ENCODE peak calls at places on chromosome X, in seven cellular contexts. J is lung; M is iris pigment epithelial cell; B is stimulated activated CD4-positive, alpha-beta T cell treated with anti-CD3 and anti-CD28 coated beads, Interleukin-2, amount 100 ng/mL, for 4 hours; X is naive thymus-derived CD8-positive, alpha-beta T cell; R is NCI-H2171 treated with DMSO at 0.1 percent for 48 hours; W is hepatic stellate cell. H is an unnamed sample.

GRCh38 chrX:16464369-16464768 is 185.6 kb upstream of the S100G start:
- DNase-seq in J (no peak), M (no peak), B (no peak), X (no peak), R (no peak), W (no peak), H (no peak)

GRCh38 chrX:38919202-38919601 is 117.9 kb downstream of the MID1IP1 start:
- DNase-seq in J (no peak), M (no peak), B (no peak), X (no peak), R (no peak), W (no peak), H (no peak)

GRCh38 chrX:46624090-46624786 is 50.7 kb downstream of the CHST7 start:
- DNase-seq in J (no peak), M (no peak), B (no peak), X (no peak), R (no peak), W (no peak), H (no peak)

GRCh38 chrX:50206753-50207152 is 2.2 kb downstream of the CCNB3 start:
- DNase-seq in J (no peak), M (peak; percentile 1), B (no peak), X (no peak), R (no peak), W (no peak), H (no peak)

GRCh38 chrX:8748855-8749254 is 16.9 kb upstream of the ANOS1 start:
- DNase-seq in J (no peak), M (peak; percentile 50), B (no peak), X (no peak), R (peak; percentile 39), W (peak; percentile 36), H (peak; percentile 48)

GRCh38 chrX:112714357-112714918 is 34.7 kb upstream of the LHFPL1 start:
- DNase-seq in J (no peak), M (no peak), B (no peak), X (no peak), R (no peak), W (no peak), H (no peak)

GRCh38 chrX:14352511-14352910 is 176.8 kb upstream of the GLRA2 start:
- DNase-seq in J (no peak), M (peak; percentile 16), B (no peak), X (no peak), R (no peak), W (no peak), H (no peak)

GRCh38 chrX:40908857-40909475 is 173.6 kb upstream of the MED14 start:
- DNase-seq in J (no peak), M (peak; percentile 76), B (no peak), X (no peak), R (no peak), W (peak; percentile 42), H (no peak)

GRCh38 chrX:9172451-9172850 is 138.5 kb upstream of the FAM9B start:
- DNase-seq in J (no peak), M (no peak), B (no peak), X (no peak), R (no peak), W (no peak), H (no peak)

GRCh38 chrX:34893741-34894140 is 48.9 kb upstream of the FAM47B start:
- DNase-seq in J (no peak), M (no peak), B (no peak), X (no peak), R (no peak), W (no peak), H (peak; percentile 7)